ENCODE peak calls at places on chromosomes 4 and X, in nine cellular contexts. L, E, Q, X, G, Z, H, N and Y are unnamed samples.

GRCh38 chrX:34300871-34301270 is 168.8 kb upstream of the FAM47A start:
- DNase-seq in L (peak), E (no peak), Q (no peak), X (peak), G (peak), Z (peak), H (peak), N (peak), Y (no peak)

GRCh38 chr4:86233681-86234080 is 126.2 kb downstream of the MAPK10 start:
- DNase-seq in L (no peak), E (no peak), Q (no peak), X (no peak), G (no peak), Z (no peak), H (peak), N (no peak), Y (no peak)

GRCh38 chr4:10115657-10116624 is 658 bp downstream of the WDR1 start:
- DNase-seq in L (peak), E (peak), Q (peak), X (peak), G (peak), Z (no peak), H (peak), N (no peak), Y (peak)

GRCh38 chr4:72613959-72614358 is 44.9 kb upstream of the ADAMTS3 start:
- DNase-seq in L (no peak), E (no peak), Q (no peak), X (no peak), G (no peak), Z (no peak), H (no peak), N (no peak), Y (no peak)

GRCh38 chrX:25013593-25014365 is 2.0 kb downstream of the ARX start:
- DNase-seq in L (no peak), E (no peak), Q (no peak), X (no peak), G (peak), Z (no peak), H (no peak), N (no peak), Y (no peak)

GRCh38 chr4:165810726-165811125 is 62.3 kb upstream of the TLL1 start:
- DNase-seq in L (no peak), E (no peak), Q (no peak), X (no peak), G (no peak), Z (no peak), H (no peak), N (no peak), Y (no peak)

GRCh38 chrX:54066841-54067240 is 22.6 kb upstream of the PHF8 start:
- DNase-seq in L (no peak), E (no peak), Q (no peak), X (no peak), G (no peak), Z (peak), H (peak), N (no peak), Y (no peak)

GRCh38 chrX:49172280-49172780 is 632 bp downstream of the PLP2 start:
- DNase-seq in L (no peak), E (peak), Q (peak), X (peak), G (no peak), Z (peak), H (peak), N (no peak), Y (peak)

GRCh38 chr4:27020203-27020602 is 159.6 kb downstream of the STIM2 start:
- DNase-seq in L (no peak), E (no peak), Q (no peak), X (no peak), G (no peak), Z (no peak), H (no peak), N (no peak), Y (no peak)

DNA sequence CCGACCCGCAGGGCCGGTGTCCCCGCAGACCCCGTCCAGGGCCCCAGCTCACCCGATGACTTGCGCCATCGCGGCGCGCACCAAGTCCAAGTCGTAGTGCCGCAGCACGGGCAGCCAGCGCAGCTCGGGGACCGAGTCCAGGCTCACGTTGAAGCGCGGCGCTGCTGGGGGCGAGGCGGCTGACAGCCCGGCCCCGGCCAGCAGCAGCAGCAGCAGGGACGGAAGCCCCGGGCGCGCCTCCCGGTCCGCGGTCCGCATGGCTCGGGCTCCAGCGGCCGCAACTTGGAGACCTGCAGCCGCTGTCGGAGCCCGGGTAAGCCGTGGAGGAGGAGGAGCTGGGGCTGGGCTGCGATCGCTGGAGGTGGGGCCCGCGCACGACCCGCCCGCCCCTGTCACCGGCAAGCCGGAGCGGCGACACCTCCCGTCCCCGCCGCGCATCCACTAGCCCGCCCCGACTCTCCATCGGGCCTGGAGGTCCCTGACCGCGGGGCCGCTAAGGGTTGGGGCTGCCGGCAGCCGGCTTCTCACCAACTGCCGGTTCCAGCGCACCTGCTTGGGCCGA is at the start of gene NAAA:
- DNase-seq in L (peak), E (peak), Q (peak), X (peak), G (peak), Z (peak), H (peak), N (no peak), Y (peak)
- TF ChIP-seq CTCF in L (no peak), E (no peak), Q (no peak), X (peak), G (no peak), Z (no peak), H (no peak), N (no peak), Y (no peak)

GRCh38 chr4:97457253-97457652 is 686.0 kb downstream of the STPG2 start:
- DNase-seq in L (no peak), E (no peak), Q (no peak), X (no peak), G (no peak), Z (no peak), H (no peak), N (no peak), Y (no peak)
- TF ChIP-seq CTCF in L (no peak), E (no peak), Q (no peak), X (no peak), G (no peak), Z (no peak), H (peak), N (no peak), Y (no peak)

GRCh38 chrX:76126851-76127250 is 46.0 kb upstream of the PBDC1 start:
- DNase-seq in L (no peak), E (no peak), Q (no peak), X (no peak), G (no peak), Z (no peak), H (no peak), N (no peak), Y (no peak)

DNA sequence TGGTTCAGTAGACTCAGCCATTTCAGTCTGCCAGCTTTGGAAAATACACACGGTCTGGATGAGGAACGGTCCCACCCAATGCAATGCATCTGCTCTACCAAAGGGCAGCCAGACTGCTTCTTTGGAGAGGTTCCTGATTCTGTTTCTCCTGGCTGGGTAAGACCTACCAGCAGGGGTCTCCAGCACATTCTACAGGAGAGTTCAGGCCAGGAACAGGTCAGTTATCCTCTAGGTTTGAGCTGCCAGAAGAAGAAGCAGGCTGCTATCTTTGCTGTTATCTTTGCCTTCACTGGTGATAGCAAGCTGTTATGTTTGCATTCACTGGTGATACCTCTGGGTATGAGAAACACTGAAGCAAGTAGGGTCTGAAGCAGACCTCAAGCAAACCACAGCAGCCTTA is 45.5 kb upstream of the PBDC1 start:
- DNase-seq in L (no peak), E (no peak), Q (no peak), X (no peak), G (no peak), Z (no peak), H (no peak), N (no peak), Y (no peak)
- TF ChIP-seq CTCF in L (no peak), E (no peak), Q (no peak), X (no peak), G (no peak), Z (no peak), H (peak), N (peak), Y (no peak)

GRCh38 chr4:177667687-177668086 is 225.4 kb upstream of the AGA start:
- DNase-seq in L (no peak), E (no peak), Q (no peak), X (peak), G (no peak), Z (no peak), H (peak), N (no peak), Y (no peak)
- TF ChIP-seq CTCF in L (peak), E (no peak), Q (no peak), X (peak), G (no peak), Z (no peak), H (peak), N (peak), Y (no peak)

GRCh38 chr4:38605181-38605764 is 58.7 kb upstream of the KLF3 start:
- DNase-seq in L (no peak), E (no peak), Q (no peak), X (no peak), G (no peak), Z (no peak), H (no peak), N (no peak), Y (no peak)

GRCh38 chr4:38603652-38604051 is 60.3 kb upstream of the KLF3 start:
- DNase-seq in L (no peak), E (no peak), Q (no peak), X (no peak), G (no peak), Z (no peak), H (no peak), N (no peak), Y (no peak)

GRCh38 chr4:38609614-38610013 is 54.4 kb upstream of the KLF3 start:
- DNase-seq in L (no peak), E (no peak), Q (no peak), X (no peak), G (no peak), Z (no peak), H (no peak), N (no peak), Y (no peak)

GRCh38 chr4:38605794-38606586 is 58.0 kb upstream of the KLF3 start:
- DNase-seq in L (no peak), E (no peak), Q (no peak), X (peak), G (peak), Z (peak), H (no peak), N (no peak), Y (no peak)

DNA sequence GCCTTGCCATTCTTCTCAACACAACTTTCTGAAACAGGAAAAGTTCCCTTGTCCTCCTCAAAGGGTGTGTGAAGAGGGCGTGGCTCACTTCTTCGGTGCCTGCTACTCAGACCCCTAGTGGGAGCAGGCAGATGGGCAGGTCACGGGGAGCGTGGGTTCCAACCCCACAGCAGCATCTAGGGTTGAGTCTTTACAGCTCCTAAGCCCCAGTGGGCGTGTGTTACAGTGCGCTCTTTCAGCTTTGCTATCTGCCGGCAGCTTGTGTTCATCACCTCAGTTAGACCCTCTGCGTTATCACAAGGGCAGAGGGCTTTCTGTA is 57.5 kb upstream of the KLF3 start:
- DNase-seq in L (no peak), E (no peak), Q (no peak), X (no peak), G (no peak), Z (no peak), H (no peak), N (no peak), Y (no peak)
- TF ChIP-seq CTCF in L (no peak), E (no peak), Q (no peak), X (no peak), G (no peak), Z (no peak), H (no peak), N (no peak), Y (no peak)

GRCh38 chrX:118324588-118324987 is 21.3 kb upstream of the WDR44 start:
- DNase-seq in L (no peak), E (no peak), Q (no peak), X (no peak), G (no peak), Z (no peak), H (no peak), N (no peak), Y (no peak)

GRCh38 chrX:118329179-118329578 is 16.7 kb upstream of the WDR44 start:
- DNase-seq in L (no peak), E (no peak), Q (no peak), X (no peak), G (no peak), Z (no peak), H (no peak), N (no peak), Y (no peak)

DNA sequence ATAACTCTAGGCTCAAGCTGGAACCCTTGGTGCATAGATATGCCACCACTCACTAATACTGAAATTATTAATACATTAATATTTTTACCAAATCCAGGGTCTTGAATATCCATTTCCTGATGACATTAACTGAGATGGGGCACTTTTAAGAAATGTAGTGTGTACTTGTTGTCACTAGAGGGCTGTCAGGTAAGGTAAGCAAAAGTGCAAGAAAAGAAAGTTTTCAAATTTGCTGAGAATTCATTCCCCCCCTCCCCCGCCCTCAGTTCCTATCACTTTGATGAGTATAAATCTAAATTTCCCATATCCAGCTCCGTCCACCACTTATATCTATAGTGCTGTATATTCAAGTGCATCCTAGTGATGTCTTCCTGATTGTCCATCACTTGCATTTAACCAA is 20.5 kb upstream of the WDR44 start:
- DNase-seq in L (no peak), E (no peak), Q (no peak), X (peak), G (no peak), Z (no peak), H (no peak), N (no peak), Y (no peak)
- TF ChIP-seq CTCF in L (peak), E (no peak), Q (no peak), X (peak), G (peak), Z (no peak), H (peak), N (peak), Y (no peak)

GRCh38 chrX:120365320-120365719 is 3.4 kb downstream of the ATP1B4 start:
- DNase-seq in L (no peak), E (peak), Q (no peak), X (peak), G (peak), Z (peak), H (no peak), N (no peak), Y (peak)
- TF ChIP-seq CTCF in L (peak), E (no peak), Q (no peak), X (peak), G (peak), Z (peak), H (peak), N (peak), Y (no peak)